ENCODE peak calls at places on chromosomes 4 and X, in nine cellular contexts. C is activated T-cell treated with anti-CD3 and anti-CD28 coated beads, Interleukin-2, amount 50 U/mL, for 72 hours; O is GM04503; Z is AG10803; N is GM23248; H is fibroblast of pulmonary artery; G is brain microvascular endothelial cell; A is GM19239; V is hippocampal formation. S is an unnamed sample.

GRCh38 chrX:18557879-18558278 is 114.0 kb downstream of the RS1 start:
- DNase-seq in Z (no peak), N (no peak), H (no peak), V (no peak), O (no peak), C (no peak), A (no peak), G (no peak), S (no peak)

GRCh38 chrX:1464282-1465131 is 11.8 kb upstream of the ASMTL start:
- DNase-seq in A (no peak), Z (no peak), O (no peak), G (no peak), V (no peak), H (no peak), N (no peak), C (peak; percentile 43), S (no peak)

GRCh38 chrX:70970482-70970999 is 39.6 kb upstream of the SLC7A3 start:
- DNase-seq in C (no peak), H (peak; percentile 37), N (peak; percentile 47), G (no peak), Z (peak; percentile 12), V (peak; percentile 23), O (no peak), A (no peak), S (no peak)

GRCh38 chrX:118495958-118496762 is 545 bp downstream of the DOCK11 start:
- DNase-seq in G (no peak), H (no peak), A (no peak), V (no peak), O (no peak), C (peak; percentile 78), Z (no peak), N (peak; percentile 45), S (peak; percentile 49)

GRCh38 chr4:7808752-7809151 is 130.9 kb downstream of the AFAP1 start:
- DNase-seq in V (no peak), N (peak; percentile 80), C (no peak), A (no peak), H (peak; percentile 88), O (no peak), Z (peak; percentile 67), G (peak; percentile 66), S (no peak)

GRCh38 chr4:151468715-151469696 is 60.0 kb downstream of the FHIP1A start:
- DNase-seq in C (no peak), V (no peak), H (no peak), O (no peak), G (peak; percentile 22), N (no peak), A (no peak), Z (no peak), S (no peak)

GRCh38 chrX:108001218-108001814 is 19.1 kb upstream of the TEX13B start:
- DNase-seq in H (peak; percentile 68), O (no peak), G (peak; percentile 16), Z (peak; percentile 42), N (peak; percentile 38), A (no peak), C (peak; percentile 6), V (no peak), S (no peak)

GRCh38 chr4:26558166-26558895 is 25.6 kb upstream of the TBC1D19 start:
- DNase-seq in A (no peak), C (no peak), O (no peak), H (no peak), G (no peak), N (peak; percentile 26), Z (peak; percentile 65), V (no peak), S (no peak)

GRCh38 chr4:25993564-25994185 is 79.7 kb downstream of the SMIM20 start:
- DNase-seq in O (no peak), G (no peak), V (no peak), H (peak; percentile 7), Z (no peak), A (peak; percentile 22), N (peak; percentile 41), C (peak; percentile 20), S (peak; percentile 29)

GRCh38 chr4:180285796-180286195 is 1957.4 kb upstream of the TENM3 start:
- DNase-seq in V (no peak), G (no peak), Z (no peak), C (no peak), O (no peak), A (no peak), N (no peak), H (no peak), S (no peak)

GRCh38 chrX:144586756-144587155 is 660.5 kb upstream of the SPANXN1 start:
- DNase-seq in H (peak; percentile 22), Z (peak; percentile 23), O (no peak), N (no peak), V (no peak), C (no peak), A (no peak), G (no peak), S (no peak)

GRCh38 chrX:106612403-106612789 is 618 bp downstream of the RADX start:
- DNase-seq in N (peak; percentile 9), V (peak; percentile 10), C (no peak), O (no peak), H (no peak), G (no peak), A (no peak), Z (no peak), S (no peak)

GRCh38 chrX:103338663-103339062 is 8.6 kb downstream of the TCEAL7 start:
- DNase-seq in H (no peak), O (no peak), N (no peak), G (no peak), V (peak; percentile 52), C (no peak), A (no peak), Z (no peak), S (no peak)

GRCh38 chrX:124392794-124393193 is 46.4 kb downstream of the SH2D1A start:
- DNase-seq in V (no peak), Z (no peak), O (no peak), H (no peak), C (no peak), G (no peak), N (no peak), A (no peak), S (no peak)

GRCh38 chr4:8167815-8168214 is 9.2 kb upstream of the ABLIM2 start:
- DNase-seq in Z (no peak), A (no peak), H (no peak), V (no peak), N (no peak), O (no peak), G (no peak), C (no peak), S (no peak)

GRCh38 chrX:39773923-39774803 is 323.6 kb downstream of the BCOR start:
- DNase-seq in G (no peak), H (peak; percentile 80), Z (no peak), C (peak; percentile 14), O (no peak), A (no peak), N (no peak), V (no peak), S (no peak)

GRCh38 chr4:61308033-61308432 is 107.9 kb downstream of the ADGRL3 start:
- DNase-seq in A (no peak), N (no peak), H (no peak), V (no peak), G (no peak), Z (no peak), C (no peak), O (no peak), S (no peak)

GRCh38 chrX:133171962-133172708 is 46.0 kb downstream of the TFDP3 start:
- DNase-seq in V (no peak), H (peak; percentile 7), O (no peak), A (no peak), G (peak; percentile 10), Z (no peak), C (no peak), N (peak; percentile 16), S (no peak)

GRCh38 chr4:8391071-8391470 is 49.5 kb downstream of the ACOX3 start:
- DNase-seq in V (peak; percentile 11), Z (no peak), C (no peak), H (no peak), G (no peak), N (no peak), O (no peak), A (no peak), S (no peak)

GRCh38 chrX:68978211-68978780 is 149.5 kb downstream of the EFNB1 start:
- DNase-seq in V (no peak), O (no peak), C (no peak), Z (peak; percentile 49), H (peak; percentile 73), G (no peak), A (no peak), N (no peak), S (no peak)

GRCh38 chr4:112170451-112170993 is 25.3 kb downstream of the FAM241A start:
- DNase-seq in Z (peak; percentile 91), H (peak; percentile 88), C (no peak), O (peak; percentile 61), G (peak; percentile 87), N (peak; percentile 96), A (no peak), V (no peak), S (no peak)

GRCh38 chr4:41991916-41992767 is 1.8 kb downstream of the SLC30A9 start:
- DNase-seq in A (no peak), V (no peak), N (peak; percentile 56), C (no peak), H (peak; percentile 6), G (no peak), Z (no peak), O (no peak), S (no peak)

GRCh38 chr4:108113229-108113628 is 55.5 kb downstream of the LEF1 start:
- DNase-seq in G (no peak), A (no peak), O (no peak), V (no peak), Z (no peak), N (no peak), H (no peak), C (peak; percentile 45), S (no peak)

GRCh38 chrX:112849010-112849409 is 8.4 kb upstream of the AMOT start:
- DNase-seq in C (no peak), V (no peak), G (no peak), N (peak; percentile 41), O (no peak), A (no peak), H (peak; percentile 22), Z (peak; percentile 30), S (no peak)

GRCh38 chr4:150591284-150591874 is 9.4 kb downstream of the MAB21L2 start:
- DNase-seq in N (no peak), G (no peak), Z (no peak), V (no peak), H (no peak), O (no peak), C (no peak), A (no peak), S (no peak)

GRCh38 chrX:5388087-5388486 is 840.6 kb downstream of the NLGN4X start:
- DNase-seq in V (peak; percentile 0), G (no peak), H (no peak), Z (no peak), C (no peak), O (no peak), A (no peak), N (no peak), S (no peak)

GRCh38 chrX:81900522-81900921 is 698.6 kb downstream of the SH3BGRL start:
- DNase-seq in N (no peak), G (no peak), A (no peak), H (no peak), C (no peak), O (no peak), V (no peak), Z (no peak), S (no peak)

GRCh38 chrX:108453841-108454240 is 14.2 kb downstream of the COL4A5 start:
- DNase-seq in G (no peak), Z (no peak), N (no peak), V (no peak), C (no peak), O (no peak), H (no peak), A (no peak), S (no peak)

GRCh38 chr4:145679991-145680455 is at the start of gene C4orf51:
- DNase-seq in G (peak; percentile 42), O (peak; percentile 55), C (no peak), H (peak; percentile 48), A (no peak), N (peak; percentile 70), Z (peak; percentile 69), V (no peak), S (no peak)

GRCh38 chr4:150280081-150280950 is 202.1 kb downstream of the DCLK2 start:
- DNase-seq in G (peak; percentile 88), A (no peak), C (no peak), V (peak; percentile 22), N (peak; percentile 92), O (peak; percentile 77), H (peak; percentile 74), Z (peak; percentile 88), S (no peak)

GRCh38 chrX:16635040-16635439 is 14.9 kb upstream of the S100G start:
- DNase-seq in N (no peak), A (no peak), Z (no peak), O (no peak), V (no peak), G (no peak), C (no peak), H (no peak), S (no peak)

S was measured in left ventricle myocardium inferior.